ENCODE peak calls at places on chromosomes 12 and 14, in eight cellular contexts. One of them, this sample, is unnamed.

GRCh38 chr12:96454396-96454795 is 35.0 kb upstream of the CFAP54 start:
- DNase-seq in NCI-H1417: no peak
- DNase-seq in EL: no peak
- DNase-seq in RPMI7951: no peak
- DNase-seq in MCF 10A: no peak
- DNase-seq in amygdala: no peak
- DNase-seq in heart left ventricle: no peak
- DNase-seq in H4: no peak
- DNase-seq in this sample: no peak

GRCh38 chr12:106106129-106106566 is 32.6 kb downstream of the NUAK1 start:
- DNase-seq in NCI-H1417: peak; percentile 63
- DNase-seq in EL: no peak
- DNase-seq in RPMI7951: peak; percentile 41
- DNase-seq in MCF 10A: no peak
- DNase-seq in amygdala: no peak
- DNase-seq in heart left ventricle: no peak
- DNase-seq in H4: no peak
- DNase-seq in this sample: no peak

GRCh38 chr12:14563051-14563450 is 4.6 kb downstream of the PLBD1 start:
- DNase-seq in NCI-H1417: no peak
- DNase-seq in EL: no peak
- DNase-seq in RPMI7951: no peak
- DNase-seq in MCF 10A: no peak
- DNase-seq in amygdala: no peak
- DNase-seq in heart left ventricle: no peak
- DNase-seq in H4: no peak
- DNase-seq in this sample: no peak

GRCh38 chr14:44961151-44961729 is 507 bp downstream of the KLHL28 start:
- DNase-seq in NCI-H1417: peak; percentile 49
- DNase-seq in EL: peak; percentile 69
- DNase-seq in RPMI7951: peak; percentile 53
- DNase-seq in MCF 10A: peak; percentile 69
- DNase-seq in amygdala: peak; percentile 22
- DNase-seq in heart left ventricle: peak; percentile 76
- DNase-seq in H4: peak; percentile 31
- DNase-seq in this sample: peak; percentile 61

GRCh38 chr12:96170328-96170727 is 23.8 kb upstream of the ELK3 start:
- DNase-seq in NCI-H1417: no peak
- DNase-seq in EL: no peak
- DNase-seq in RPMI7951: no peak
- DNase-seq in MCF 10A: no peak
- DNase-seq in amygdala: no peak
- DNase-seq in heart left ventricle: no peak
- DNase-seq in H4: no peak
- DNase-seq in this sample: no peak

GRCh38 chr12:3965096-3965495 is 91.9 kb upstream of the PARP11 start:
- DNase-seq in NCI-H1417: no peak
- DNase-seq in EL: no peak
- DNase-seq in RPMI7951: no peak
- DNase-seq in MCF 10A: no peak
- DNase-seq in amygdala: no peak
- DNase-seq in heart left ventricle: no peak
- DNase-seq in H4: no peak
- DNase-seq in this sample: no peak

GRCh38 chr12:571795-572531 is 91.3 kb downstream of the NINJ2 start:
- DNase-seq in NCI-H1417: no peak
- DNase-seq in EL: peak; percentile 46
- DNase-seq in RPMI7951: peak; percentile 68
- DNase-seq in MCF 10A: peak; percentile 70
- DNase-seq in amygdala: no peak
- DNase-seq in heart left ventricle: peak; percentile 73
- DNase-seq in H4: peak; percentile 72
- DNase-seq in this sample: no peak

GRCh38 chr12:8088574-8088973 is 6.5 kb downstream of the NECAP1 start:
- DNase-seq in NCI-H1417: no peak
- DNase-seq in EL: no peak
- DNase-seq in RPMI7951: no peak
- DNase-seq in MCF 10A: no peak
- DNase-seq in amygdala: no peak
- DNase-seq in heart left ventricle: no peak
- DNase-seq in H4: no peak
- DNase-seq in this sample: peak; percentile 17

GRCh38 chr12:129300011-129300410 is 446.7 kb downstream of the GLT1D1 start:
- DNase-seq in NCI-H1417: no peak
- DNase-seq in EL: no peak
- DNase-seq in RPMI7951: no peak
- DNase-seq in MCF 10A: no peak
- DNase-seq in amygdala: no peak
- DNase-seq in heart left ventricle: no peak
- DNase-seq in H4: no peak
- DNase-seq in this sample: no peak

GRCh38 chr14:95935228-95935822 is 58.7 kb downstream of the TUNAR start:
- DNase-seq in NCI-H1417: no peak
- DNase-seq in EL: peak; percentile 30
- DNase-seq in RPMI7951: peak; percentile 35
- DNase-seq in MCF 10A: peak; percentile 48
- DNase-seq in amygdala: no peak
- DNase-seq in heart left ventricle: no peak
- DNase-seq in H4: no peak
- DNase-seq in this sample: no peak

GRCh38 chr12:63307849-63308248 is 156.8 kb upstream of the AVPR1A start:
- DNase-seq in NCI-H1417: no peak
- DNase-seq in EL: no peak
- DNase-seq in RPMI7951: no peak
- DNase-seq in MCF 10A: no peak
- DNase-seq in amygdala: no peak
- DNase-seq in heart left ventricle: no peak
- DNase-seq in H4: no peak
- DNase-seq in this sample: no peak

GRCh38 chr14:104331871-104332605 is 193.7 kb downstream of the KIF26A start:
- DNase-seq in NCI-H1417: no peak
- DNase-seq in EL: no peak
- DNase-seq in RPMI7951: no peak
- DNase-seq in MCF 10A: no peak
- DNase-seq in amygdala: no peak
- DNase-seq in heart left ventricle: no peak
- DNase-seq in H4: no peak
- DNase-seq in this sample: no peak

GRCh38 chr12:51865757-51866270 is 17.3 kb upstream of the FIGNL2 start:
- DNase-seq in NCI-H1417: no peak
- DNase-seq in EL: no peak
- DNase-seq in RPMI7951: no peak
- DNase-seq in MCF 10A: no peak
- DNase-seq in amygdala: no peak
- DNase-seq in heart left ventricle: peak; percentile 21
- DNase-seq in H4: no peak
- DNase-seq in this sample: no peak

GRCh38 chr14:99415496-99416281 is 65.0 kb downstream of the SETD3 start:
- DNase-seq in NCI-H1417: peak; percentile 96
- DNase-seq in EL: peak; percentile 81
- DNase-seq in RPMI7951: peak; percentile 73
- DNase-seq in MCF 10A: peak; percentile 88
- DNase-seq in amygdala: peak; percentile 46
- DNase-seq in heart left ventricle: no peak
- DNase-seq in H4: peak; percentile 79
- DNase-seq in this sample: peak; percentile 53

GRCh38 chr12:11732760-11733159 is 83.3 kb downstream of the ETV6 start:
- DNase-seq in NCI-H1417: no peak
- DNase-seq in EL: no peak
- DNase-seq in RPMI7951: no peak
- DNase-seq in MCF 10A: no peak
- DNase-seq in amygdala: no peak
- DNase-seq in heart left ventricle: no peak
- DNase-seq in H4: no peak
- DNase-seq in this sample: no peak

GRCh38 chr14:96274122-96274910 is 18.3 kb downstream of the BDKRB1 start:
- DNase-seq in NCI-H1417: no peak
- DNase-seq in EL: peak; percentile 78
- DNase-seq in RPMI7951: peak; percentile 74
- DNase-seq in MCF 10A: no peak
- DNase-seq in amygdala: peak; percentile 64
- DNase-seq in heart left ventricle: no peak
- DNase-seq in H4: peak; percentile 27
- DNase-seq in this sample: no peak

GRCh38 chr12:295132-295531 is 32.5 kb upstream of the SLC6A13 start:
- DNase-seq in NCI-H1417: no peak
- DNase-seq in EL: no peak
- DNase-seq in RPMI7951: no peak
- DNase-seq in MCF 10A: no peak
- DNase-seq in amygdala: no peak
- DNase-seq in heart left ventricle: no peak
- DNase-seq in H4: no peak
- DNase-seq in this sample: no peak

GRCh38 chr12:24977711-24978110 is 28.8 kb upstream of the BCAT1 start:
- DNase-seq in NCI-H1417: no peak
- DNase-seq in EL: no peak
- DNase-seq in RPMI7951: no peak
- DNase-seq in MCF 10A: no peak
- DNase-seq in amygdala: no peak
- DNase-seq in heart left ventricle: no peak
- DNase-seq in H4: no peak
- DNase-seq in this sample: no peak

GRCh38 chr14:71155743-71156142 is 248.5 kb downstream of the PCNX1 start:
- DNase-seq in NCI-H1417: no peak
- DNase-seq in EL: no peak
- DNase-seq in RPMI7951: no peak
- DNase-seq in MCF 10A: no peak
- DNase-seq in amygdala: no peak
- DNase-seq in heart left ventricle: no peak
- DNase-seq in H4: no peak
- DNase-seq in this sample: no peak

GRCh38 chr14:103483600-103483999 is 39.0 kb downstream of the CKB start:
- DNase-seq in NCI-H1417: no peak
- DNase-seq in EL: peak; percentile 76
- DNase-seq in RPMI7951: peak; percentile 65
- DNase-seq in MCF 10A: peak; percentile 97
- DNase-seq in amygdala: no peak
- DNase-seq in heart left ventricle: no peak
- DNase-seq in H4: peak; percentile 76
- DNase-seq in this sample: no peak

GRCh38 chr12:89311703-89312293 is 40.5 kb downstream of the DUSP6 start:
- DNase-seq in NCI-H1417: no peak
- DNase-seq in EL: no peak
- DNase-seq in RPMI7951: no peak
- DNase-seq in MCF 10A: no peak
- DNase-seq in amygdala: no peak
- DNase-seq in heart left ventricle: no peak
- DNase-seq in H4: no peak
- DNase-seq in this sample: no peak

This sample was measured in activated naive CD4-positive, alpha-beta T cell treated with anti-CD3 and anti-CD28 coated beads, Interleukin-2, amount 50 U/mL, for 16 hours.